ENCODE peak calls at places on chromosome 6, in six cellular contexts. E, D, M, Y, T and A are unnamed samples.

GRCh38 chr6:117482240-117483003 is at the start of gene DCBLD1:
- DNase-seq in T (no peak), E (peak), Y (peak), M (peak), D (peak), A (peak)

GRCh38 chr6:33172307-33173227 is 19.7 kb downstream of the COL11A2 start:
- DNase-seq in D (peak), T (no peak), M (peak), E (no peak), Y (no peak), A (peak)

GRCh38 chr6:133741375-133741861 is 147.5 kb upstream of the TCF21 start:
- DNase-seq in M (no peak), T (no peak), E (no peak), D (no peak), Y (no peak), A (no peak)

GRCh38 chr6:42154461-42155209 is 12.2 kb upstream of the C6orf132 start:
- DNase-seq in M (no peak), Y (no peak), T (no peak), E (no peak), D (no peak), A (no peak)

GRCh38 chr6:155354167-155354566 is 39.9 kb upstream of the TFB1M start:
- DNase-seq in T (no peak), Y (no peak), M (no peak), D (no peak), E (no peak), A (no peak)

GRCh38 chr6:30782425-30783014 is 38.2 kb upstream of the IER3 start:
- DNase-seq in D (no peak), M (no peak), E (no peak), Y (no peak), T (no peak), A (no peak)

GRCh38 chr6:111356551-111356950 is 126.5 kb downstream of the REV3L start:
- DNase-seq in D (no peak), M (no peak), E (no peak), T (no peak), Y (no peak), A (no peak)

GRCh38 chr6:130046711-130047439 is 28.5 kb downstream of the L3MBTL3 start:
- DNase-seq in D (no peak), M (no peak), Y (no peak), E (no peak), T (no peak), A (peak)

GRCh38 chr6:121222656-121223055 is 111.6 kb downstream of the TBC1D32 start:
- DNase-seq in D (no peak), T (no peak), E (no peak), M (no peak), Y (no peak), A (peak)

GRCh38 chr6:161750677-161751076 is 476.8 kb upstream of the AGPAT4 start:
- DNase-seq in E (no peak), T (no peak), D (no peak), M (no peak), Y (no peak), A (no peak)

GRCh38 chr6:157982580-157983438 is 1.1 kb downstream of the SYNJ2 start:
- DNase-seq in D (peak), E (no peak), T (no peak), Y (no peak), M (peak), A (peak)

GRCh38 chr6:9112548-9112947 is 677.2 kb upstream of the SLC35B3 start:
- DNase-seq in M (no peak), D (no peak), Y (no peak), E (no peak), T (no peak), A (no peak)

GRCh38 chr6:1381397-1382330 is 7.7 kb upstream of the FOXF2 start:
- DNase-seq in T (no peak), M (peak), E (peak), D (peak), Y (no peak), A (no peak)

GRCh38 chr6:143718463-143718862 is 40.7 kb downstream of the PHACTR2 start:
- DNase-seq in E (no peak), M (no peak), D (no peak), Y (no peak), T (no peak), A (no peak)

GRCh38 chr6:152399409-152399808 is 237.8 kb downstream of the SYNE1 start:
- DNase-seq in T (no peak), D (no peak), E (no peak), M (no peak), Y (no peak), A (no peak)

GRCh38 chr6:6436946-6437345 is 116.5 kb upstream of the F13A1 start:
- DNase-seq in E (no peak), Y (no peak), D (no peak), M (no peak), T (no peak), A (no peak)

GRCh38 chr6:169881398-169881797 is 130.0 kb downstream of the ERMARD start:
- DNase-seq in M (no peak), T (no peak), D (no peak), E (no peak), Y (no peak), A (no peak)

GRCh38 chr6:141925001-141925400 is 207.7 kb upstream of the GJE1 start:
- DNase-seq in E (no peak), T (no peak), D (no peak), M (no peak), Y (no peak), A (no peak)

GRCh38 chr6:46888031-46888430 is 33.7 kb downstream of the ADGRF5 start:
- DNase-seq in M (no peak), Y (no peak), E (no peak), T (no peak), D (no peak), A (peak)

GRCh38 chr6:82364087-82365010 is 732 bp downstream of the TPBG start:
- DNase-seq in Y (no peak), E (peak), D (peak), M (peak), T (no peak), A (peak)

GRCh38 chr6:89375427-89375868 is 22.9 kb upstream of the UBE2J1 start:
- DNase-seq in Y (peak), T (peak), E (no peak), M (peak), D (peak), A (no peak)

GRCh38 chr6:116465246-116465645 is 4.1 kb downstream of the CALHM6 start:
- DNase-seq in T (no peak), Y (no peak), E (no peak), M (no peak), D (no peak), A (no peak)

DNA sequence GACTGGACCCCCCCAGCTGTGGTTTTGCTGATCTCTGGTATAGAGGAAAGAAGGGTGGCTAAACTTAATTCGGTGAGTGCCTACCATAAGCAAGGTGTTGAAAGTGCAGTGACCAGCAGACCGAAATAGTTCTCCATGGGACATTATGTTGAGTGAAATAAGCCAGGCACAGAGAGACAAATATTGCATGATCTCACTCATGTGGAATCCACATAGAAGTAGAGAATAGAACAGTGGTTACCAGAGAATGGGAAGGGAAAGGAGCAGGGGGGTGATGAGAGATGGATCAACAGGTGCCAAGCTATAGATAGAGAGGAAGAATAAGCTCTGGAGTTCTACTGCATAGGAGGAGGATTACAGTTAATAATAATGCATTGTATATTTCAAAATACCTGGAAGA is 9.7 kb upstream of the GCNT2 start:
- DNase-seq in Y (no peak), D (no peak), M (no peak), E (no peak), T (no peak), A (peak)
- H3K4me3 ChIP-seq in Y (no peak), D (no peak), M (no peak), E (no peak), T (no peak), A (no peak)

DNA sequence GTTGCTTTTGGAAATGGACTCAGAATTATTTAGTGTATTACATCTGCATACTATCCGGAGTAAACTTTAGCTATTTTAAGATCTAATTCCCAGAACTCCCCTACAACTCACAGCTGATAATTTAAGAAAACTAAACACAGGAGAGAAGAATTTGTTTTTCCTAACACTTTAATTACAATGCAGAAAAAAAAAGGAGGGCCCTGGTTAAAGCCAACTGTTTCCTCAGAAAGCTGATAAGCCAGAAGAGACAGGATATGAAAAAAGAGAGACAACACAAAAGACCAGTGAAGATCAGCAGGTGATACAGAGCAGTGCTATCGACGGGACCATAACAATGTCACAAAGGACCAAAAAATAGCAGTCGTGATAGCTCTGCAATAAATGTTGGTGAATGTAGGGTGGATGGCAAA is 5.8 kb downstream of the IFNGR1 start:
- DNase-seq in E (no peak), Y (no peak), T (no peak), M (no peak), D (no peak), A (no peak)
- H3K4me3 ChIP-seq in E (no peak), Y (no peak), T (no peak), M (no peak), D (no peak), A (no peak)

GRCh38 chr6:106089981-106090380 is 3.8 kb downstream of the PRDM1 start:
- DNase-seq in D (no peak), E (no peak), M (peak), Y (no peak), T (no peak), A (no peak)
- H3K4me3 ChIP-seq in D (no peak), E (no peak), M (peak), Y (peak), T (no peak), A (no peak)

GRCh38 chr6:163406320-163406719 is 8.2 kb upstream of the QKI start:
- DNase-seq in M (no peak), Y (no peak), T (no peak), E (no peak), D (no peak), A (no peak)

GRCh38 chr6:163408352-163408991 is 6.0 kb upstream of the QKI start:
- DNase-seq in D (no peak), T (no peak), M (no peak), E (no peak), Y (no peak), A (no peak)

GRCh38 chr6:163406830-163407229 is 7.7 kb upstream of the QKI start:
- DNase-seq in E (no peak), D (no peak), T (no peak), Y (no peak), M (no peak), A (no peak)

GRCh38 chr6:163404825-163405265 is 9.7 kb upstream of the QKI start:
- DNase-seq in Y (no peak), D (no peak), E (no peak), T (no peak), M (no peak), A (no peak)

GRCh38 chr6:163405412-163406309 is 8.9 kb upstream of the QKI start:
- DNase-seq in E (peak), M (peak), Y (no peak), T (no peak), D (no peak), A (no peak)
- H3K4me3 ChIP-seq in E (peak), M (peak), Y (peak), T (no peak), D (no peak), A (peak)

GRCh38 chr6:147156799-147157382 is 47.3 kb upstream of the STXBP5 start:
- DNase-seq in M (no peak), D (no peak), Y (no peak), T (no peak), E (no peak), A (peak)
- H3K4me3 ChIP-seq in M (no peak), D (no peak), Y (no peak), T (no peak), E (no peak), A (no peak)

GRCh38 chr6:119346450-119346849 is 3.1 kb downstream of the MAN1A1 start:
- DNase-seq in Y (no peak), D (no peak), T (no peak), E (no peak), M (no peak), A (no peak)
- H3K4me3 ChIP-seq in Y (no peak), D (peak), T (no peak), E (peak), M (no peak), A (no peak)

DNA sequence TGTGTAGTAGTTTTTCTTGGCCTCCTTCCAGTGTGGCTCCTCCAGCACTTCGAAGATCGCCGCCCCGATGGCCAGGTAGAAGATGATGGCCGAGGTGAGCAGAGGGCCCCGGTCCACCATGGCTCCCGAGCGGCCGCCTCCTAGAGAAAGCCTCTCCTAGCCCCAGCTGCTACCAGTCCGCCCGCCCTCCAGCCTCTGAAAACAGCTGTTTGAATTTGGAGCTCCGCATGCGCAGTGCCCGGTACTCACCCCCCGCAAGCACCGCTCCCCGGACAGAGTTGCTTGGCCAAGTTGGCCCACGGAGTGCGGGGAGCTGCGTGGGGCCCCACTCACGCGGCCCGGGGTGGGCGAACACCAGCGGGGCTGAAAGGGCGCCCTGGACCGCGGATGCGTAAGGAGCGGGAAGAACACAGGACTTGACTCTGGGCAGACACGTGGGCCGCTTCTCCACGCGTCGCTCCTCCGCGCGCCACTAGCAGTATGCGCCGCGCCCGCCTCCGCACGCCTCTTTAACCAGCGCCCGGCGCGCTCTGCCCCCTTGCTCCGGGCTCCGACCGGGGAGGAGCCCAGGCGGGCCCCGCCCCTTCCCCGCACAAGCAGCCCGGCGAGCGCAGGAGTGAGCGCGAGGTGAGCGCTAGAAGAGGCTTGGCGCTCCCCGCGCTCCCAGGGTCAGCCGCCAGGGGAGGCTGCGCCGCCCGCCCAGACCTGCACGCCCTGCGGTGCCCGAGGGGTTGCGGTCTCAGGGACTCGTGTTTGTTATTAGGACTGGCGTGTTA is at the start of gene KCNK5:
- DNase-seq in E (peak), T (peak), Y (peak), M (peak), D (peak), A (peak)
- H3K4me3 ChIP-seq in E (peak), T (peak), Y (peak), M (no peak), D (peak), A (peak)

GRCh38 chr6:40957616-40958492 is 81.2 kb downstream of the UNC5CL start:
- DNase-seq in T (no peak), M (no peak), E (no peak), Y (no peak), D (peak), A (peak)
- H3K4me3 ChIP-seq in T (no peak), M (no peak), E (no peak), Y (no peak), D (no peak), A (no peak)